ENCODE peak calls at places on chromosome 10, in four cellular contexts. X is K562, N is H1, D is GM12878. Q is an unnamed sample. For H3K27me3, the result is how much of the 10 kb centered on the place peaks cover.

GRCh38 chr10:96377816-96378294 is 19.1 kb upstream of the OPALIN start:
- DNase-seq in X (peak), N (no peak), D (no peak), Q (no peak)

GRCh38 chr10:4214912-4215311 is 429.9 kb upstream of the KLF6 start:
- DNase-seq in X (no peak), N (no peak), D (no peak), Q (no peak)

GRCh38 chr10:109114578-109114977 is 808.7 kb downstream of the XPNPEP1 start:
- DNase-seq in X (no peak), N (no peak), D (no peak), Q (no peak)

GRCh38 chr10:52066383-52066782 is 247.7 kb upstream of the DKK1 start:
- DNase-seq in X (no peak), N (no peak), D (no peak), Q (peak)

GRCh38 chr10:91464500-91464899 is 54.4 kb downstream of the HECTD2 start:
- DNase-seq in X (no peak), N (no peak), D (no peak), Q (no peak)

GRCh38 chr10:113475381-113475807 is 77.5 kb upstream of the HABP2 start:
- DNase-seq in X (no peak), N (no peak), D (no peak), Q (no peak)

GRCh38 chr10:117653170-117653515 is 110.6 kb downstream of the EMX2 start:
- DNase-seq in X (no peak), N (no peak), D (peak), Q (no peak)

GRCh38 chr10:62733654-62734293 is 70.7 kb upstream of the ADO start:
- DNase-seq in X (no peak), N (no peak), D (no peak), Q (no peak)

GRCh38 chr10:80453392-80453714 is 757 bp upstream of the TSPAN14 start:
- DNase-seq in X (no peak), N (peak), D (no peak), Q (no peak)

GRCh38 chr10:107919626-107920235 is 755.2 kb upstream of the SORCS1 start:
- DNase-seq in X (no peak), N (no peak), D (no peak), Q (no peak)

GRCh38 chr10:95246582-95247051 is 44.2 kb downstream of the PDLIM1 start:
- DNase-seq in X (peak), N (peak), D (no peak), Q (peak)

GRCh38 chr10:89217057-89217990 is 10.2 kb upstream of the CH25H start:
- DNase-seq in X (no peak), N (peak), D (peak), Q (peak)

GRCh38 chr10:44310762-44311562 is 73.9 kb downstream of the CXCL12 start:
- DNase-seq in X (peak), N (peak), D (no peak), Q (peak)

GRCh38 chr10:5946786-5947185 is 30.6 kb downstream of the IL15RA start:
- DNase-seq in X (no peak), N (no peak), D (no peak), Q (no peak)

GRCh38 chr10:129525408-129525807 is 58.4 kb downstream of the MGMT start:
- DNase-seq in X (no peak), N (no peak), D (no peak), Q (no peak)

GRCh38 chr10:69842932-69843331 is 41.2 kb downstream of the COL13A1 start:
- DNase-seq in X (no peak), N (no peak), D (no peak), Q (no peak)

GRCh38 chr10:6273351-6273750 is 70.6 kb downstream of the PFKFB3 start:
- DNase-seq in X (no peak), N (no peak), D (no peak), Q (no peak)

GRCh38 chr10:131806146-131806545 is 94.7 kb upstream of the PPP2R2D start:
- DNase-seq in X (no peak), N (peak), D (no peak), Q (no peak)

GRCh38 chr10:63155388-63156028 is 22.4 kb downstream of the NRBF2 start:
- DNase-seq in X (no peak), N (no peak), D (no peak), Q (no peak)

GRCh38 chr10:121088524-121088923 is 237.4 kb downstream of the WDR11 start:
- DNase-seq in X (no peak), N (peak), D (no peak), Q (peak)

DNA sequence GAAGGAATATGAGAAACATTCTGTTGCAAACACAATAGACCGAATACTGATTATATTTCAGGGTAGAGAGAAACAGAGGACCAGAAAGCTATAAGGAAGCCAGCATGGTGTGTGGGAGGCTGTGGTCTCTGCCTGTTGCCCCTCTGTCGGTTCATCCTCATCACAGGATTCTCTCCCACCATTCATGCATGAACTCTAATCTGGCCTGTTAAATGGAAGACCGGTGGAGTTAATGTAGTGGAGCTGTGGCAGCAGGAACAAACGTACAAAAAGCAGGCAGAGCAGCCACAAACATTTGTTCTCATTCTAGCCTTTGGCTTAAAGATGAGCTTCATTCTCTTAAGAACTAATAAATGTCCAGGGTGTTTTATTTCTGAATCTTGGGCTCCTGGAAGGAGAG is 902.4 kb downstream of the LRMDA start:
- DNase-seq in X (no peak), N (no peak), D (no peak), Q (no peak)
- TF ChIP-seq RFX5 in X (no peak), N (no peak), D (no peak), Q (no peak)

GRCh38 chr10:93066544-93066913 is 5.9 kb downstream of the CYP26C1 start:
- DNase-seq in X (no peak), N (no peak), D (no peak), Q (peak)

GRCh38 chr10:93070378-93071176 is 3.1 kb upstream of the CYP26A1 start:
- DNase-seq in X (no peak), N (no peak), D (no peak), Q (no peak)

GRCh38 chr10:93067443-93068365 is 6.0 kb upstream of the CYP26A1 start:
- DNase-seq in X (no peak), N (no peak), D (no peak), Q (no peak)

GRCh38 chr10:93069245-93069561 is 4.5 kb upstream of the CYP26A1 start:
- DNase-seq in X (no peak), N (no peak), D (no peak), Q (no peak)

DNA sequence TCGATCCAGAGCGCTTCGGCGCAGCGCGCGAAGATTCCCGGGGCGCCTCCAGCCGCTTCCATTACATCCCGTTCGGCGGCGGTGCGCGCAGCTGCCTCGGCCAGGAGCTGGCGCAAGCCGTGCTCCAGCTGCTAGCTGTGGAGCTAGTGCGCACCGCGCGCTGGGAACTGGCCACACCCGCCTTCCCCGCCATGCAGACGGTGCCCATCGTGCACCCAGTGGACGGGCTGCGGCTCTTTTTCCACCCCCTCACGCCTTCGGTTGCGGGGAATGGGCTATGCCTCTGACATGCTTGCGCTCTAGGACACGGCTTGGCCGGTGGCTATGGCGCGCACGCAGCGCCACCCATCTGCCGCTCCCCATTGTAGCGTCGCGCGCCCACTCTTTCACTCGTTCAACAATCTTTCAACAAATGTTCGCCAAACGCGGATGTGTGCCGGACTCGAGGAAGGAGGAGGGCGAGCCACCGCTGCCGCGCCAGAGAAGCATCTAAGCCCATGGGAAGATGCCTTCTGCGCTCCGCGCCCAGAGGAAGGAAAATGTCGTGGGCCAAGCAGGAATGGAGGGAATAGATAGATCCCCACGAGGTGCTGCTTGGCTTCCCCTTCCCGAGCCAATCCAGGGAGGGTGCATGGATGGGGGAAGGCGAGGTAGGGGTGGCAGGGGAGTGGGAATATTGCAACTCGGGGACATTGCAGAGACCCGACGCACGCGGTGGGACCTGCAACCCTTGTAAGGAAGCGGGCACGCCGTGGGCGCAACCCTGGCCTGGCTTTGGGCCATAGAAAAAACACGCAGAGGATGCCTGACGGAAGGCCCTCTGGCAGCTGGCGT is 5.1 kb upstream of the CYP26A1 start:
- DNase-seq in X (no peak), N (peak), D (no peak), Q (peak)
- H3K27me3 ChIP-seq in X (under half), N (half or more), D (under half), Q (half or more)

DNA sequence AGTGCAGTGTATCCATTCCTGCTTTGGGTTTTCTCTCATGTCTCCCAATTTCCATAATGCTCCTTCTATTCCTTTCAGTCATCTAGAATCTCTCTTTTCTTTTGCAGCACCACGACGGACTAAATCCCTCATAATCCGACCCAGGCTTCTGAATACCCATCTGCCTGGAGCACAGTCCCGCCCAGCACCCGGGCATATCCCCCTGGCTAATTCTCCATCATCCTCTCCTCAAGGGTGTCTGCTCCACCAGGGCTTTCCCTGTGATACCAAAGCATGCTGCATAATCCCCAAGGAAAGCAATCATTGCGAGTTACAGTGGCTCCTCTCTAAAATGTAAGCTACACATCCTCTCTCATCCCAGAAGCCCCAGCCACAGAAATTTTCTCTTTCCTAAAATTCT is 321.9 kb downstream of the CCDC3 start:
- DNase-seq in X (no peak), N (no peak), D (no peak), Q (no peak)
- TF ChIP-seq NRF1 in X (no peak), N (no peak), D (no peak), Q (no peak)

DNA sequence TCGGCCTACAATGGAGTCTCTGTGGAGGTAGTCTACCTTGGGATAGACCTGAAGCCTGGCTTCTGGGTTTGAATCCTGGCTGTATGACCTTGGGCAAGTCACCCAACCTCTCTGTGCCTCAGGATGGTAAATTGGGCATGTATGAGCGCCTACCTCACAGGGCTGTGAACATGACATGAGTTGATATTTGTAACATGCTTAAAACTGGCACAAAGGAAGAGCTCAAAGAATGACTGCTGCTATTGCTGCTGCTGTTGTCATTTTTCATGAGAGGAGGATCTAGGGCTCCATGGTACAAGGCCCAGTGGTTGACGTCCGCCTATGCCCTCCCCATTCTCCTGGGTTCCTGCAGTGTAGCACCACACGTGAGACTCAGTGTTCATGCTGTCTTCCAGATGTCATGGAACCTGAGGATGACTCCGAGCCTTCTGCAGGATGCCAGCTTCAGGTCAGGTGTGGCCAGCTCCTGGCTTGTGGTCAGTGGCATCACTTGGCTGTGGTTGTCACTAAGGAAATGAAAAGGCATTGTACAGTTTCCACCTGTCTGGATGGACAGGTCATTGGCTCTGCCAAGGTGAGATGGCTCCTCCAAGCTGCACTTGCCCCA is 95.0 kb downstream of the WDFY4 start:
- DNase-seq in X (no peak), N (no peak), D (no peak), Q (no peak)
- TF ChIP-seq RFX5 in X (no peak), N (no peak), D (no peak), Q (no peak)

GRCh38 chr10:7406712-7407333 is 4.0 kb downstream of the SFMBT2 start:
- DNase-seq in X (peak), N (no peak), D (no peak), Q (no peak)
- H3K27me3 ChIP-seq in X (under half), N (under half), D (under half), Q (under half)

GRCh38 chr10:127909716-127910463 is 3.0 kb downstream of the PTPRE start:
- DNase-seq in X (no peak), N (no peak), D (no peak), Q (no peak)
- TF ChIP-seq NRF1 in X (no peak), N (no peak), D (no peak), Q (no peak)

GRCh38 chr10:77049896-77050295 is 587.7 kb downstream of the KCNMA1 start:
- DNase-seq in X (no peak), N (peak), D (no peak), Q (no peak)
- TF ChIP-seq RFX5 in X (no peak), N (no peak), D (no peak), Q (no peak)

GRCh38 chr10:85284778-85285397 is 956.5 kb downstream of the CCSER2 start:
- DNase-seq in X (no peak), N (no peak), D (no peak), Q (no peak)
- H3K27me3 ChIP-seq in X (under half), N (under half), D (under half), Q (under half)